ENCODE peak calls at places on chromosomes 2 and 18, in nine cellular contexts. Z, K, I, R, E, B, O, P and H are unnamed samples.

GRCh38 chr2:65357095-65357958 is 75.1 kb downstream of the SPRED2 start:
- DNase-seq in Z (no peak), K (no peak), I (no peak), R (no peak), E (no peak), B (no peak), O (no peak), P (no peak), H (no peak)

GRCh38 chr2:198456418-198456817 is 652.0 kb downstream of the PLCL1 start:
- DNase-seq in Z (no peak), K (no peak), I (no peak), R (no peak), E (no peak), B (no peak), O (no peak), P (no peak), H (no peak)

GRCh38 chr18:26468931-26469340 is 79.4 kb downstream of the KCTD1 start:
- DNase-seq in Z (no peak), K (no peak), I (no peak), R (no peak), E (no peak), B (peak), O (no peak), P (no peak), H (peak)

GRCh38 chr2:239394346-239394945 is 6.4 kb downstream of the HDAC4 start:
- DNase-seq in Z (no peak), K (peak), I (no peak), R (peak), E (no peak), B (no peak), O (no peak), P (no peak), H (no peak)

GRCh38 chr2:65834657-65835056 is 402.3 kb upstream of the SPRED2 start:
- DNase-seq in Z (no peak), K (no peak), I (peak), R (no peak), E (no peak), B (no peak), O (no peak), P (no peak), H (no peak)

GRCh38 chr2:36708119-36708741 is 11.7 kb downstream of the VIT start:
- DNase-seq in Z (no peak), K (no peak), I (no peak), R (peak), E (no peak), B (no peak), O (no peak), P (no peak), H (no peak)

GRCh38 chr2:232668805-232669444 is 28.2 kb upstream of the GIGYF2 start:
- DNase-seq in Z (peak), K (no peak), I (peak), R (no peak), E (no peak), B (peak), O (no peak), P (no peak), H (no peak)

GRCh38 chr2:36965751-36966369 is 476 bp downstream of the STRN start:
- DNase-seq in Z (peak), K (no peak), I (no peak), R (no peak), E (peak), B (no peak), O (no peak), P (peak), H (peak)

GRCh38 chr2:74179063-74179865 is 585 bp upstream of the MOB1A start:
- DNase-seq in Z (no peak), K (no peak), I (peak), R (no peak), E (no peak), B (no peak), O (no peak), P (no peak), H (no peak)

GRCh38 chr2:238286551-238286950 is 1.9 kb downstream of the PER2 start:
- DNase-seq in Z (peak), K (peak), I (peak), R (peak), E (no peak), B (peak), O (peak), P (peak), H (peak)

GRCh38 chr2:10620481-10620880 is 69.3 kb downstream of the NOL10 start:
- DNase-seq in Z (no peak), K (no peak), I (no peak), R (no peak), E (no peak), B (no peak), O (no peak), P (no peak), H (no peak)

GRCh38 chr2:19747310-19748072 is 154.3 kb downstream of the TTC32 start:
- DNase-seq in Z (no peak), K (no peak), I (no peak), R (no peak), E (no peak), B (no peak), O (no peak), P (no peak), H (no peak)

GRCh38 chr2:100615886-100616285 is 53.1 kb downstream of the PDCL3 start:
- DNase-seq in Z (no peak), K (no peak), I (no peak), R (no peak), E (no peak), B (no peak), O (no peak), P (no peak), H (no peak)

GRCh38 chr2:199690225-199690624 is 160.8 kb downstream of the FTCDNL1 start:
- DNase-seq in Z (no peak), K (no peak), I (no peak), R (no peak), E (no peak), B (no peak), O (no peak), P (no peak), H (no peak)

GRCh38 chr2:235765181-235765820 is 271.5 kb downstream of the AGAP1 start:
- DNase-seq in Z (no peak), K (peak), I (peak), R (no peak), E (peak), B (no peak), O (peak), P (no peak), H (no peak)

GRCh38 chr2:65081232-65081685 is 25.0 kb downstream of the CEP68 start:
- DNase-seq in Z (no peak), K (no peak), I (no peak), R (no peak), E (no peak), B (no peak), O (no peak), P (no peak), H (no peak)

GRCh38 chr2:228059735-228060134 is 121.8 kb downstream of the SPHKAP start:
- DNase-seq in Z (no peak), K (no peak), I (no peak), R (no peak), E (no peak), B (no peak), O (no peak), P (no peak), H (no peak)

GRCh38 chr18:3726241-3726951 is 276.4 kb downstream of the TGIF1 start:
- DNase-seq in Z (no peak), K (no peak), I (no peak), R (no peak), E (no peak), B (no peak), O (no peak), P (no peak), H (no peak)

GRCh38 chr2:190069936-190070696 is 7.6 kb upstream of the MSTN start:
- DNase-seq in Z (peak), K (no peak), I (no peak), R (no peak), E (peak), B (peak), O (no peak), P (no peak), H (no peak)

GRCh38 chr2:236968101-236968886 is 117.4 kb upstream of the COPS8 start:
- DNase-seq in Z (peak), K (no peak), I (no peak), R (no peak), E (no peak), B (peak), O (peak), P (no peak), H (peak)

GRCh38 chr18:49728542-49728941 is 84.8 kb downstream of the ACAA2 start:
- DNase-seq in Z (peak), K (no peak), I (peak), R (no peak), E (peak), B (peak), O (no peak), P (peak), H (peak)

DNA sequence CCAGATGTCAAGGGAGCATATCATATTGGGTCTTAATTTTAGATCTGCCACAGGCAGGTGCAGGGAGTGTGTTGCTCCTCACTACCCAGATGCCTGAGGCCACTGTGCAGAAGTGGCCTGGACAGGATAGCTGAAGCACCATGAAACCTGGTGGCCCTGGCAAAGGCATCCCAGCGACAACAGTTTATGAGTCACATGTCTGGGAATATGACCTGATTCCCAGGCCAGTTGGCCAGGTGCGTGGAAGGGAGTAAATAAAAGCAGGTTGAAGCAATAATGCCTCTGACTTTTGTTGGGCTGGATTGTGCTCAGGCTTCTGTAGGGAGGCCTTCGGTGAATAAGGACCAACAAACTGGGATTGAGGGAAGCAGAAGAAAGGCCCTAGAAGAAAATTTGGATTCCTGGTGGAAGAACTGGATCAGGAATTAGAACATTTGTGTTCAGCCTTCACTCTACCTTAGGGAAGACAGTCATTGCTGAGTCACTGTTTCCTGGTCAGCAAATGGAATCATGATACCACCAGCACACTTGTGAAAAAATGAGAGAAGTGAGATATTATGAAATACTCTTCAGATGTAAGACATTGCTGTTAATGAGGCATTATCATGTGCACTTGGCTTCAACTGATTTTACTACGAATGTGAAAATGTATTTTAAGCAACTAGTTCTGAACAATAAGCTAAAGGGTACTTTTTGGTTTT is 78.4 kb upstream of the ZNF516 start:
- DNase-seq in Z (no peak), K (no peak), I (no peak), R (no peak), E (peak), B (no peak), O (no peak), P (no peak), H (no peak)
- TF ChIP-seq EP300 in Z (no peak), K (no peak), I (no peak), R (peak), E (no peak), B (no peak), O (no peak), P (peak), H (no peak)

DNA sequence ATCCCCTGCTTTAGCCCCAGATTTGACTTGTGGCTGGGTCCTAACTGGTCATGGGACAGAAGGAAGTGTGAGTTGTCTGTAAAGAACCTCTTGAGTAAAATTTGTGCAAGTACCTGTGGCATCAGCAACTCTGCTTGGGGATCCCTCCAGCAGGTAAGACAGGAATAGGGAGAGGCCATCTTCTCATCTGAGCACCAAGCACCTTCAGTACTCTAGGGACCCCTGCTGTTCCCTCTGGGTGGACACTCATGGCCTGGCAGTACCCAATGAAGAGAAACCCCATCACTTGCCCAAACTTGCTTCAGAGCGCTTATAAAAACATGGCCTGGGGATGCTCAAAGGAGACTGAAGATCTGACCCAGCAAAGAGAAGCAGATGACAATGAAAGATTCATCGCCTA is 297.8 kb downstream of the SP3 start:
- DNase-seq in Z (no peak), K (no peak), I (no peak), R (no peak), E (no peak), B (peak), O (no peak), P (no peak), H (no peak)
- TF ChIP-seq CTCF in Z (no peak), K (no peak), I (no peak), R (no peak), E (peak), B (peak), O (no peak), P (no peak), H (no peak)

GRCh38 chr2:73112026-73112912 is 479 bp downstream of the RAB11FIP5 start:
- DNase-seq in Z (peak), K (peak), I (peak), R (no peak), E (no peak), B (peak), O (no peak), P (peak), H (peak)
- TF ChIP-seq EP300 in Z (no peak), K (no peak), I (no peak), R (no peak), E (no peak), B (no peak), O (no peak), P (no peak), H (no peak)

GRCh38 chr2:134365356-134365755 is 111.5 kb downstream of the MGAT5 start:
- DNase-seq in Z (no peak), K (no peak), I (no peak), R (no peak), E (peak), B (no peak), O (no peak), P (no peak), H (no peak)
- TF ChIP-seq CTCF in Z (no peak), K (no peak), I (no peak), R (no peak), E (no peak), B (peak), O (no peak), P (no peak), H (no peak)

GRCh38 chr2:121287956-121288355 is 3.0 kb upstream of the TFCP2L1 start:
- DNase-seq in Z (no peak), K (no peak), I (no peak), R (no peak), E (no peak), B (no peak), O (no peak), P (no peak), H (no peak)

GRCh38 chr2:121287146-121287798 is 2.3 kb upstream of the TFCP2L1 start:
- DNase-seq in Z (no peak), K (no peak), I (no peak), R (no peak), E (no peak), B (no peak), O (no peak), P (no peak), H (no peak)

GRCh38 chr2:121291251-121291580 is 6.2 kb upstream of the TFCP2L1 start:
- DNase-seq in Z (no peak), K (no peak), I (no peak), R (no peak), E (no peak), B (no peak), O (no peak), P (no peak), H (no peak)

GRCh38 chr2:121288454-121289231 is 3.6 kb upstream of the TFCP2L1 start:
- DNase-seq in Z (no peak), K (no peak), I (no peak), R (no peak), E (no peak), B (no peak), O (no peak), P (no peak), H (no peak)

DNA sequence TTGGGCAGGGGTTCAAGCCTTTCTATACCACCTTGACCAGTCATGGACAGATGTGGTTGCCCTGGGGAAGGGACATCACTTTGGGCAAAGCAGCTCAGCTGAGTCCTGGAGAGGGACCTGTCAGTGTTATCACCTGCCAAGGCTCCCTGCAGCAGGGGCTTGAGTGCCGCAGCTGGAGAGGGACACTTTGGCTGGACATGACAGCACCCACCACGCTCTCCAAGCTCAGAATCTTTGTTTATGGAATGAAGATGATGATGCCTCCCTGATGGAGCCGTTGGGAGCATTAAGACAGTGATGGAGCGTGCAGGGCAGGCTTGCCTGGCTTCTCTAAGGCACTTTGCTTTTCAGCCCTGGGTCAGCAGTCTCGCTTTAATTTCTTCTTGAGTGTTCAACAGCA is 4.3 kb upstream of the TFCP2L1 start:
- DNase-seq in Z (no peak), K (no peak), I (no peak), R (no peak), E (no peak), B (no peak), O (no peak), P (no peak), H (no peak)
- TF ChIP-seq EP300 in Z (no peak), K (no peak), I (no peak), R (no peak), E (no peak), B (no peak), O (no peak), P (no peak), H (no peak)

GRCh38 chr2:164542584-164543021 is 78.7 kb downstream of the GRB14 start:
- DNase-seq in Z (no peak), K (no peak), I (no peak), R (no peak), E (no peak), B (peak), O (no peak), P (no peak), H (no peak)

GRCh38 chr2:164535280-164536025 is 85.8 kb downstream of the GRB14 start:
- DNase-seq in Z (no peak), K (no peak), I (no peak), R (no peak), E (no peak), B (peak), O (no peak), P (no peak), H (no peak)

GRCh38 chr2:164538250-164538866 is 82.9 kb downstream of the GRB14 start:
- DNase-seq in Z (no peak), K (no peak), I (no peak), R (no peak), E (peak), B (peak), O (no peak), P (no peak), H (no peak)
- TF ChIP-seq CTCF in Z (peak), K (peak), I (no peak), R (peak), E (peak), B (peak), O (peak), P (peak), H (peak)

DNA sequence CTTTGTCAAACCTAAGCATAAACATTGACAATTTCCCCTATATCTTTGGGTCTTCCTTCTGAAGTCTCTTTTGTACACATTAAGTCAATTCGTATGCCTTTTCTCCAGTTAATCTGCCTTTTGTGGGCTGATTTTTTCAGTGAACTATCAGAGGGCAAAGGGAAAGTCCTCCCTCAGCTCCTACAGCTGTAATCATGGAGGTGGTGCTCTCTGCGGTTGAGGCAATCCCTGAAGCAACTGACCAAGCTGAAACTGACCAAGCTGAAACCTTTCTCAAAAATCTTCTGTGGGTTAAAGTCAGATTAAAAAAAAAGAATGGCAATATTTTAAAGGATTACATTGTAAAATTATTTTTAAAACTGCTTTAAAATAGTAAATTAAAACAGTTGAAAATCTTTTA is 105.8 kb upstream of the DNAJC10 start:
- DNase-seq in Z (no peak), K (no peak), I (no peak), R (no peak), E (no peak), B (no peak), O (no peak), P (no peak), H (no peak)
- TF ChIP-seq EP300 in Z (no peak), K (no peak), I (no peak), R (no peak), E (no peak), B (no peak), O (no peak), P (no peak), H (no peak)

GRCh38 chr18:54357660-54358494 is at the start of the genes C18orf54 and STARD6:
- DNase-seq in Z (peak), K (peak), I (peak), R (peak), E (peak), B (peak), O (peak), P (peak), H (peak)
- TF ChIP-seq CTCF in Z (no peak), K (no peak), I (no peak), R (peak), E (peak), B (peak), O (peak), P (peak), H (peak)

DNA sequence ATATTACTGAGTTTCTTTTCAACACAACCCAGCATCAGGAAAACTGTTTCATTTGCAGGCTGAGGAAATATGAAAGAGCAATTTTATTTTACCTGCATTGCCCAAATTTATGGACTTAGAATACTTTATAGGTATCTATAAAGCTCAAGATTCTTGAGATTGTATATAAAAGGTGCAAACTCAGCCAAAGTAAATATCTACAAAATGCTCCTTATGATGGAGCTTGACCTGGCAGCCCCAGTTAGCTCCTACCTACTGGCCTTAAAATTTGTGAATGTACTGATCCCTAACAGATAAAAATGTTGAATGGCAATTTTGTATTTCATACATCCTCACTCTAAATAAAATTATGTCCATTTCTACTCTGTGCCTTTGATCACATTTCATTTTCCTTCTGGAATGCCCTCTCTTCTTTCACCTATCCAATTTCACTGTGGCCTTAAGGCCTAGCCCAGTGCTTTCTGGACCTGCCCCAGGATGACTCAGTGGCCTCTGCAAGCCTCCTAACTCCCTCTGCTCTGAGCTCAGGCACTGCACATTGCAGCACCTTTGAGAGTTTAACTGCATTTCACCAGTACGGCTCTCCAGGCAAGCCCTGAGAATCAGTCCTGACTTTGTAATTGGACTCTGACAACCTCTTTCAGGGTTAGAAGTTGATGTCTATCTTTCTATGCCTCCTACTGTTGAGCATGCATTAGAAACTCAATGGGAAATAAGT is 126.0 kb downstream of the ANTXR1 start:
- DNase-seq in Z (no peak), K (peak), I (no peak), R (no peak), E (peak), B (no peak), O (no peak), P (no peak), H (peak)
- TF ChIP-seq EP300 in Z (no peak), K (no peak), I (no peak), R (no peak), E (no peak), B (no peak), O (no peak), P (no peak), H (no peak)